ENCODE peak calls at places on chromosomes 13 and 19, in five cellular contexts. B, Z, U, X and C are unnamed samples.

GRCh38 chr13:64778002-64778401 is 2452.1 kb downstream of the PCDH9 start:
- DNase-seq in B (no peak), Z (no peak), U (no peak), X (no peak), C (no peak)

GRCh38 chr13:64206430-64207225 is 2791.0 kb upstream of the PCDH20 start:
- DNase-seq in B (no peak), Z (no peak), U (no peak), X (no peak), C (no peak)

GRCh38 chr19:47406711-47407416 is 12.5 kb downstream of the MEIS3 start:
- DNase-seq in B (no peak), Z (no peak), U (no peak), X (no peak), C (no peak)

GRCh38 chr13:94710081-94710809 is 2.1 kb downstream of the SOX21 start:
- DNase-seq in B (no peak), Z (no peak), U (no peak), X (no peak), C (peak)

GRCh38 chr13:84574851-84575250 is 692.6 kb upstream of the SLITRK1 start:
- DNase-seq in B (peak), Z (no peak), U (no peak), X (no peak), C (peak)

GRCh38 chr13:32001392-32001768 is 30.2 kb upstream of the FRY start:
- DNase-seq in B (peak), Z (no peak), U (no peak), X (no peak), C (peak)

GRCh38 chr19:13980340-13980739 is 25.8 kb downstream of the RFX1 start:
- DNase-seq in B (no peak), Z (no peak), U (no peak), X (no peak), C (no peak)

GRCh38 chr13:111387026-111387871 is 66.8 kb downstream of the TEX29 start:
- DNase-seq in B (no peak), Z (no peak), U (no peak), X (no peak), C (no peak)

GRCh38 chr13:21608961-21609360 is 5.0 kb upstream of the MICU2 start:
- DNase-seq in B (no peak), Z (no peak), U (no peak), X (no peak), C (no peak)